ENCODE peak calls at places on chromosome 13, in nine cellular contexts. P is IMR-90, G is DND-41, S is pancreas, Q is upper lobe of right lung, D is MCF 10A, N is adrenal gland, M is lower leg skin, U is tibial nerve. E is an unnamed sample.

GRCh38 chr13:25429466-25429865 is 57.7 kb downstream of the ATP8A2 start:
- DNase-seq in N (no peak), Q (no peak), M (no peak), G (no peak), D (no peak), S (no peak), P (no peak), U (no peak), E (no peak)

GRCh38 chr13:75636339-75637095 is 387 bp downstream of the LMO7 start:
- DNase-seq in P (peak; percentile 46), N (peak; percentile 32), U (no peak), Q (peak; percentile 70), G (no peak), M (no peak), D (peak; percentile 24), S (peak; percentile 80), E (peak; percentile 33)

GRCh38 chr13:26502826-26503225 is 54.7 kb upstream of the WASF3 start:
- DNase-seq in S (no peak), U (no peak), M (peak; percentile 62), P (peak; percentile 96), N (no peak), D (no peak), Q (no peak), G (no peak), E (no peak)

GRCh38 chr13:32257649-32258048 is 57.5 kb downstream of the ZAR1L start:
- DNase-seq in S (no peak), D (no peak), Q (no peak), U (no peak), G (no peak), N (no peak), M (no peak), P (no peak), E (no peak)

GRCh38 chr13:112968380-112968909 is 569 bp upstream of the MCF2L start:
- DNase-seq in D (no peak), S (peak; percentile 93), U (no peak), G (peak; percentile 38), Q (peak; percentile 85), M (no peak), P (no peak), N (no peak), E (peak; percentile 43)

GRCh38 chr13:51807041-51807440 is 3.1 kb upstream of the DHRS12 start:
- DNase-seq in U (no peak), D (no peak), Q (no peak), G (no peak), P (no peak), N (no peak), S (no peak), M (no peak), E (no peak)

GRCh38 chr13:51970251-51970793 is 40.9 kb downstream of the ATP7B start:
- DNase-seq in M (no peak), G (peak; percentile 58), Q (no peak), D (no peak), U (no peak), N (no peak), S (no peak), P (no peak), E (no peak)

GRCh38 chr13:84433024-84433423 is 550.8 kb upstream of the SLITRK1 start:
- DNase-seq in D (no peak), U (no peak), N (no peak), M (no peak), Q (no peak), S (no peak), G (no peak), P (peak; percentile 83), E (no peak)

GRCh38 chr13:48125794-48126228 is 30.9 kb upstream of the MED4 start:
- DNase-seq in G (no peak), D (no peak), Q (no peak), S (no peak), M (no peak), N (no peak), P (no peak), U (no peak), E (no peak)

GRCh38 chr13:41411536-41411935 is 45.8 kb upstream of the RGCC start:
- DNase-seq in G (no peak), S (no peak), D (peak; percentile 59), M (peak; percentile 27), Q (no peak), P (peak; percentile 71), N (no peak), U (no peak), E (no peak)

GRCh38 chr13:97107815-97108534 is 113.7 kb upstream of the OXGR1 start:
- DNase-seq in N (peak; percentile 30), M (no peak), S (no peak), G (no peak), D (no peak), U (no peak), Q (no peak), P (peak; percentile 10), E (no peak)

GRCh38 chr13:67133476-67133875 is 96.7 kb downstream of the PCDH9 start:
- DNase-seq in N (no peak), S (no peak), Q (no peak), M (no peak), G (no peak), U (no peak), P (peak; percentile 23), D (no peak), E (no peak)

GRCh38 chr13:24127116-24127631 is 33.3 kb upstream of the SPATA13 start:
- DNase-seq in P (peak; percentile 43), S (no peak), Q (no peak), M (no peak), N (no peak), U (no peak), D (no peak), G (peak; percentile 10), E (no peak)

GRCh38 chr13:40974460-40975407 is 44.4 kb downstream of the ELF1 start:
- DNase-seq in Q (no peak), M (no peak), N (no peak), P (peak; percentile 66), D (peak; percentile 61), G (peak; percentile 55), U (no peak), S (no peak), E (no peak)

GRCh38 chr13:39783051-39783450 is 127.6 kb downstream of the COG6 start:
- DNase-seq in U (no peak), S (no peak), Q (no peak), M (no peak), D (peak; percentile 36), N (no peak), G (no peak), P (no peak), E (no peak)
- TF ChIP-seq CTCF in U (no peak), S (no peak), Q (no peak), M (no peak), D (peak; percentile 40), N (peak; percentile 3), G (no peak), P (no peak), E (no peak)

DNA sequence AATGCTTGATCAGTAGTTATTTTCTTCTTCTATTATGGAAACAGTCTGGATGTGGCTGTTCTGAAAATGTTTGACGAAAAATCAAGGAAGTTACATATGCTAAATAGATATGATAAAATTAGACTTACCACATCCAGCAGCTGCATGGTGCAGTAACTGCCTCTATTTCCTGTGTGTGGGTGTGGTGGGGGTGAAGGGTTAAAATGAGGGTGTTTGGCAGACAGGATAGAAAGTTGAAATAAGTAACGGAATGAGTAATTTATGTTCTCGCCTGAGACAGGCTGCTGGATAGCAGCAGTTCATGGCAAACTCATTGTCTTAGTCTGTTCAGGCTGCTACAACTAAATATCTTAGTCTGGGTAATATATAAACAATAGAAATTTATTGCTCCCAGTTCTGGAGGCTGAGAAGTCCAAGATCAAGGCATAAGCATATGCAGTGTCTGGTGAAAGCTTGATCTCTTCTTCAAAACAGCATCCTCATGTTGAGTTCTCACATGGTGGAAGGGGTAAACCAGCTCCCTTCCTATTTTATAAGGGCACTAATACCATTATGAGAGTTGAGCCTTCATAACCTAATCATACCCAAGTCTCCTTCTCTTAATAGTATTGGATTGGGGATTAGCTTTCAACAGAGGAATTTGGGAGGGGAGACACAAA is 1248.9 kb downstream of the SLITRK5 start:
- DNase-seq in U (no peak), P (no peak), Q (no peak), M (no peak), D (no peak), N (no peak), S (no peak), G (peak; percentile 79), E (no peak)
- TF ChIP-seq CTCF in U (no peak), P (no peak), Q (no peak), M (no peak), D (no peak), N (no peak), S (no peak), G (no peak), E (no peak)

GRCh38 chr13:43195551-43195950 is 172.2 kb downstream of the DNAJC15 start:
- DNase-seq in U (no peak), N (no peak), Q (no peak), S (no peak), M (no peak), D (peak; percentile 27), G (no peak), P (no peak), E (no peak)
- TF ChIP-seq CTCF in U (no peak), N (no peak), Q (no peak), S (no peak), M (no peak), D (no peak), G (no peak), P (peak; percentile 4), E (no peak)

GRCh38 chr13:99982021-99982740 is 597 bp downstream of the ZIC2 start:
- DNase-seq in G (no peak), Q (no peak), M (no peak), P (no peak), S (peak; percentile 76), D (peak; percentile 33), U (no peak), N (no peak), E (peak; percentile 66)

GRCh38 chr13:99981115-99982020 is at the start of gene ZIC2:
- DNase-seq in M (no peak), U (no peak), S (peak; percentile 67), Q (no peak), N (no peak), G (peak; percentile 73), P (no peak), D (peak; percentile 81), E (peak; percentile 69)

GRCh38 chr13:99978781-99979452 is 2.7 kb upstream of the ZIC2 start:
- DNase-seq in N (no peak), M (no peak), U (no peak), Q (no peak), S (no peak), D (no peak), P (no peak), G (no peak), E (peak; percentile 47)

GRCh38 chr13:99979453-99980200 is 2.0 kb upstream of the ZIC2 start:
- DNase-seq in S (peak; percentile 77), D (no peak), G (peak; percentile 45), U (no peak), N (no peak), P (no peak), M (no peak), Q (peak; percentile 58), E (peak; percentile 59)

GRCh38 chr13:99980201-99981114 is 1.1 kb upstream of the ZIC2 start:
- DNase-seq in Q (peak; percentile 74), G (peak; percentile 86), D (peak; percentile 81), N (peak; percentile 69), S (peak; percentile 87), U (no peak), P (peak; percentile 43), M (no peak), E (peak; percentile 86)
- TF ChIP-seq CTCF in Q (no peak), G (no peak), D (no peak), N (no peak), S (no peak), U (no peak), P (no peak), M (no peak), E (no peak)